ENCODE peak calls at places on chromosomes 2 and 18, in six cellular contexts. T is K562, P is PC-3, R is HCT116, V is MM.1S, I is GM23248. O is an unnamed sample.
A peak's percentile ranks its signal among the peaks of the same experiment; 100 is the strongest.

GRCh38 chr18:9673296-9674251 is 34.5 kb upstream of the RAB31 start:
- DNase-seq in T (peak; percentile 73), P (peak; percentile 94), R (peak; percentile 90), V (peak; percentile 82), I (peak; percentile 85), O (peak; percentile 90)

GRCh38 chr2:195671563-195671962 is 14.5 kb downstream of the SLC39A10 start:
- DNase-seq in T (no peak), P (no peak), R (no peak), V (no peak), I (no peak), O (no peak)

GRCh38 chr2:75340560-75340959 is 141.2 kb upstream of the TACR1 start:
- DNase-seq in T (no peak), P (peak; percentile 9), R (no peak), V (no peak), I (peak; percentile 65), O (no peak)

GRCh38 chr2:201348758-201349157 is 8.4 kb downstream of the FLACC1 start:
- DNase-seq in T (no peak), P (no peak), R (no peak), V (no peak), I (no peak), O (no peak)

GRCh38 chr2:75994759-75995158 is 284.0 kb upstream of the GCFC2 start:
- DNase-seq in T (no peak), P (peak; percentile 13), R (no peak), V (no peak), I (no peak), O (no peak)

GRCh38 chr2:166158546-166158945 is 30.7 kb upstream of the SCN1A start:
- DNase-seq in T (no peak), P (no peak), R (no peak), V (no peak), I (peak; percentile 64), O (no peak)

GRCh38 chr2:221517362-221518121 is 54.6 kb downstream of the EPHA4 start:
- DNase-seq in T (no peak), P (peak; percentile 91), R (peak; percentile 8), V (peak; percentile 46), I (peak; percentile 88), O (no peak)

GRCh38 chr18:39681061-39681460 is 2115.5 kb upstream of the CELF4 start:
- DNase-seq in T (no peak), P (no peak), R (no peak), V (no peak), I (no peak), O (no peak)

GRCh38 chr2:150296795-150297546 is 190.5 kb downstream of the RND3 start:
- DNase-seq in T (no peak), P (peak; percentile 85), R (no peak), V (no peak), I (peak; percentile 75), O (no peak)

GRCh38 chr2:48315847-48316194 is 214.1 kb upstream of the STON1 start:
- DNase-seq in T (peak; percentile 67), P (peak; percentile 28), R (no peak), V (peak; percentile 49), I (peak; percentile 37), O (no peak)

GRCh38 chr18:63454497-63454896 is 22.3 kb upstream of the SERPINB5 start:
- DNase-seq in T (no peak), P (peak; percentile 96), R (no peak), V (no peak), I (peak; percentile 88), O (no peak)

GRCh38 chr18:76384114-76384790 is 110.8 kb downstream of the ZNF516 start:
- DNase-seq in T (no peak), P (no peak), R (no peak), V (no peak), I (no peak), O (no peak)

GRCh38 chr2:239636808-239637207 is 236.0 kb upstream of the HDAC4 start:
- DNase-seq in T (no peak), P (no peak), R (no peak), V (no peak), I (peak; percentile 46), O (no peak)

GRCh38 chr2:55159037-55159651 is 72.9 kb downstream of the CLHC1 start:
- DNase-seq in T (peak; percentile 44), P (no peak), R (no peak), V (peak; percentile 40), I (no peak), O (no peak)

GRCh38 chr2:112692496-112692911 is 28.3 kb upstream of the NT5DC4 start:
- DNase-seq in T (peak; percentile 97), P (peak; percentile 96), R (peak; percentile 85), V (peak; percentile 89), I (peak; percentile 97), O (peak; percentile 99)

GRCh38 chr2:37020212-37020886 is 54.0 kb upstream of the STRN start:
- DNase-seq in T (no peak), P (no peak), R (no peak), V (no peak), I (peak; percentile 81), O (no peak)

GRCh38 chr2:62596061-62596658 is 90.2 kb upstream of the TMEM17 start:
- DNase-seq in T (no peak), P (peak; percentile 59), R (no peak), V (no peak), I (peak; percentile 90), O (no peak)

GRCh38 chr18:73688851-73689659 is 458.6 kb downstream of the FBXO15 start:
- DNase-seq in T (no peak), P (peak; percentile 87), R (no peak), V (no peak), I (peak; percentile 89), O (no peak)

GRCh38 chr2:226423498-226423960 is 376.1 kb downstream of the IRS1 start:
- DNase-seq in T (no peak), P (peak; percentile 80), R (no peak), V (peak; percentile 88), I (peak; percentile 59), O (no peak)

GRCh38 chr2:146817613-146818012 is 1027.2 kb upstream of the ACVR2A start:
- DNase-seq in T (no peak), P (peak; percentile 25), R (no peak), V (no peak), I (no peak), O (peak; percentile 56)

DNA sequence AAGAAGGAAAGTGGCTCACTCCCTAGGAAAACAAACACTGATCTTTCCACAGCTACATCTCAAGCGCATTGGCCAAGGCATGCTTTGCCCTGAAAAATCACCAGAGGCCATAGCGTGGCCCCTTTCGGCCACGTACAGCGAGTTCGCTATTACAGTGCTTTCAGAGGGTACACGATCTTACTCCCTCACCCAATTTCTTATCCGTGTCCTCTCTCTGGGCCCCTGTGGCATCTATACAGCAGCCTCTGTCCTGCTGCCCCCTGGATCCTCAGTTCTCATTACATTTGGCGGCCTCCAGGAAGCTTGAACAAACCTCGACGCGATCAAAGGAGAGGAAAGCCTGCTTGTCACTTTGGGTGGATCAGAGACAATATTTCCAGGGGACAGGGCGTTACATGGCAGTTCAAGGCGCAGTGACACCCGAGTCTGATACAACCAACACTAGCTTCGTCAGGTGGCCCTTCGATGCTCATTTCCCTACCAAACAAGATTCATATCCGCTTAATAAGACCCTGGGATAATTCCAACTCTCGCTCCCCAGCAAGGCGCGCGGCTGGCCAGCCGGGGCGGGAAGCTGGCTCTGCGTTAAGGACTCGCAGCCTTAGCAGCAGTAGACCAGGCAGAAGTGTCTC is 929 bp downstream of the SKOR2 start:
- DNase-seq in T (no peak), P (no peak), R (no peak), V (no peak), I (no peak), O (no peak)
- TF ChIP-seq EZH2 in T (no peak), P (no peak), R (no peak), V (no peak), I (no peak), O (peak; percentile 95)

GRCh38 chr2:106323337-106324013 is 129.4 kb upstream of the UXS1 start:
- DNase-seq in T (no peak), P (no peak), R (no peak), V (no peak), I (no peak), O (no peak)
- H3K4me3 ChIP-seq in T (no peak overlapping the region), P (no peak overlapping the region), R (no peak overlapping the region), V (no peak overlapping the region), I (no peak overlapping the region), O (no peak overlapping the region)

GRCh38 chr2:40127147-40127546 is 324.7 kb downstream of the SLC8A1 start:
- DNase-seq in T (no peak), P (no peak), R (no peak), V (no peak), I (no peak), O (no peak)

GRCh38 chr2:40120021-40120420 is 331.9 kb downstream of the SLC8A1 start:
- DNase-seq in T (no peak), P (no peak), R (no peak), V (no peak), I (no peak), O (no peak)

GRCh38 chr2:40123321-40123720 is 328.6 kb downstream of the SLC8A1 start:
- DNase-seq in T (no peak), P (no peak), R (no peak), V (no peak), I (peak; percentile 53), O (no peak)

GRCh38 chr2:40120957-40121356 is 330.9 kb downstream of the SLC8A1 start:
- DNase-seq in T (no peak), P (no peak), R (no peak), V (peak; percentile 23), I (no peak), O (no peak)

GRCh38 chr2:40123746-40124145 is 328.1 kb downstream of the SLC8A1 start:
- DNase-seq in T (no peak), P (no peak), R (no peak), V (no peak), I (peak; percentile 43), O (no peak)
- H3K9ac ChIP-seq in T (no peak overlapping the region), P (no peak overlapping the region), R (no peak overlapping the region), V (no peak overlapping the region), I (peak overlapping the region; percentile 56), O (no peak overlapping the region)

GRCh38 chr2:21041943-21042707 is 1.7 kb downstream of the APOB start:
- DNase-seq in T (no peak), P (no peak), R (no peak), V (no peak), I (peak; percentile 20), O (no peak)

GRCh38 chr2:21042958-21043743 is 722 bp downstream of the APOB start:
- DNase-seq in T (peak; percentile 67), P (peak; percentile 51), R (peak; percentile 8), V (peak; percentile 49), I (peak; percentile 62), O (no peak)

GRCh38 chr2:21042708-21042957 is 1.2 kb downstream of the APOB start:
- DNase-seq in T (no peak), P (no peak), R (no peak), V (no peak), I (no peak), O (no peak)

GRCh38 chr2:21044694-21045371 is 960 bp upstream of the APOB start:
- DNase-seq in T (no peak), P (no peak), R (no peak), V (no peak), I (no peak), O (no peak)

DNA sequence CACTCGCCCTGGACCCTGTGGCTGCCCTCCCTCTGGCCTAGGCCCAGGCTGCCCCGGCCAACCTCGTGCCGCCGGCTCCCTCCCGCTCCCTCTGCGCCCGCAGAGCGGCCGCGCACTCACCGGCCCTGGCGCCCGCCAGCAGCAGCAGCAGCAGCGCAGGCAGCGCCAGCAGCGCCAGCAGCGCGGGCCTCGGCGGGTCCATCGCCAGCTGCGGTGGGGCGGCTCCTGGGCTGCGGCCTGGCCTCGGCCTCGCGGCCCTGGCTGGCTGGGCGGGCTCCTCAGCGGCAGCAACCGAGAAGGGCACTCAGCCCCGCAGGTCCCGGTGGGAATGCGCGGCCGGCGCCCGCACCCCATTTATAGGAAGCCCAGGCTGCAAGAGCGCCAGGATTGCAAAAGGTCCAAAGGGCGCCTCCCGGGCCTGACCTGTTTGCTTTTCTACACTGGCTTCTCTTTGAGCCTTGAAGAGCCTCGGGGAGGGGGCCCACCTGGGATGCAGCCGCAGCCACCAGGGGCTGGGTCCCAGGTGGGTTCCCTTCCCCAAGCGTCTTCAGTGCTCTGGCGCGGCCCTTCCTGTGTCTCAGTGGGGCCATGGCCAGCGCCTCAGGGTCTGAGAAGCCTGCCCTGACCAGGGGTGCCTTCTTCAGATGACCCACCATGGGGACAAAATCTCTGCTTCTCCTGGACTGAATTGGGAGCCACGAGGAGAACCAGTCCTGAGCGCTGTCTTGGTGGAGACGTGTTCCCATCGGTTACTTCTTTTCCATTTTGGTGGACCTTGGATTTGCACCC is at the start of gene APOB:
- DNase-seq in T (no peak), P (no peak), R (no peak), V (peak; percentile 23), I (peak; percentile 24), O (no peak)
- TF ChIP-seq EZH2 in T (no peak), P (no peak), R (no peak), V (no peak), I (no peak), O (no peak)